ENCODE peak calls at places on chromosomes 5 and 9, in seven cellular contexts. One of them, this sample, is unnamed.

GRCh38 chr5:44390332-44390731 is 1.1 kb upstream of the FGF10 start:
- DNase-seq in GM10248: no peak
- DNase-seq in GM23338: no peak
- DNase-seq in esophagus squamous epithelium: no peak
- DNase-seq in OCI-LY7: no peak
- DNase-seq in Peyer's patch: no peak
- DNase-seq in lung: no peak
- DNase-seq in this sample: no peak

GRCh38 chr9:113309204-113309813 is 6.1 kb upstream of the RNF183 start:
- DNase-seq in GM10248: peak; percentile 62
- DNase-seq in GM23338: peak; percentile 51
- DNase-seq in esophagus squamous epithelium: no peak
- DNase-seq in OCI-LY7: peak; percentile 44
- DNase-seq in Peyer's patch: no peak
- DNase-seq in lung: no peak
- DNase-seq in this sample: peak; percentile 60

GRCh38 chr5:34586117-34586885 is 69.8 kb upstream of the RAI14 start:
- DNase-seq in GM10248: no peak
- DNase-seq in GM23338: no peak
- DNase-seq in esophagus squamous epithelium: no peak
- DNase-seq in OCI-LY7: no peak
- DNase-seq in Peyer's patch: no peak
- DNase-seq in lung: no peak
- DNase-seq in this sample: no peak

GRCh38 chr5:111183064-111183463 is 41.1 kb upstream of the CAMK4 start:
- DNase-seq in GM10248: no peak
- DNase-seq in GM23338: no peak
- DNase-seq in esophagus squamous epithelium: no peak
- DNase-seq in OCI-LY7: no peak
- DNase-seq in Peyer's patch: no peak
- DNase-seq in lung: no peak
- DNase-seq in this sample: no peak

GRCh38 chr9:134061688-134062371 is 6.0 kb downstream of the BRD3 start:
- DNase-seq in GM10248: no peak
- DNase-seq in GM23338: no peak
- DNase-seq in esophagus squamous epithelium: no peak
- DNase-seq in OCI-LY7: no peak
- DNase-seq in Peyer's patch: no peak
- DNase-seq in lung: no peak
- DNase-seq in this sample: no peak

GRCh38 chr9:21803674-21804048 is 1.2 kb downstream of the MTAP start:
- DNase-seq in GM10248: no peak
- DNase-seq in GM23338: no peak
- DNase-seq in esophagus squamous epithelium: no peak
- DNase-seq in OCI-LY7: no peak
- DNase-seq in Peyer's patch: no peak
- DNase-seq in lung: no peak
- DNase-seq in this sample: no peak

GRCh38 chr9:6884101-6884500 is 126.3 kb downstream of the KDM4C start:
- DNase-seq in GM10248: no peak
- DNase-seq in GM23338: no peak
- DNase-seq in esophagus squamous epithelium: no peak
- DNase-seq in OCI-LY7: no peak
- DNase-seq in Peyer's patch: no peak
- DNase-seq in lung: no peak
- DNase-seq in this sample: no peak

GRCh38 chr5:120644516-120644915 is 180.4 kb downstream of the PRR16 start:
- DNase-seq in GM10248: no peak
- DNase-seq in GM23338: no peak
- DNase-seq in esophagus squamous epithelium: no peak
- DNase-seq in OCI-LY7: no peak
- DNase-seq in Peyer's patch: no peak
- DNase-seq in lung: no peak
- DNase-seq in this sample: no peak

GRCh38 chr5:156695774-156696173 is 154.3 kb upstream of the PPP1R2B start:
- DNase-seq in GM10248: no peak
- DNase-seq in GM23338: no peak
- DNase-seq in esophagus squamous epithelium: no peak
- DNase-seq in OCI-LY7: no peak
- DNase-seq in Peyer's patch: no peak
- DNase-seq in lung: no peak
- DNase-seq in this sample: no peak

DNA sequence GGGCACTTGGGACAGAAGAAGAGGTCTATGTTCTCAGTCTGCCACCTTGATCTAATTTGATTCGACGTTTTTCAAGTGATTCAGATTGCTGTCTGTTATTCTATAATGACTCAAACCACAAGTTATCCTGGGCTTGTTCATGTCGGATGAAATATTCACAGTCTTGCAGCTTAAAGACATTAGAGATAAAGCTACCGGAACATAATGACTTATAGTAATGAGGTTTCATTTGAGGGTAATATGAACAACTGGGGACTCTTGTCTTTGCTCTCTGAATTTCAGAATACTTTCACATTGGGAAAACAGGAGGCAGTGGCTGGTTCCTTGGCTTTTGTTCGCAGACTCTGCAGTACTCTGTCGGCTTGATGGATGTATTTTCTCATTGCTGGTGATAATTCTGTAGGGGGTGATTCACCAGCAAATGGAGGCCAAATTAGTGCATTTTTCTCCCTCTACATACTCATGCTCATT is 154.5 kb upstream of the ANKH start:
- DNase-seq in GM10248: no peak
- DNase-seq in GM23338: no peak
- DNase-seq in esophagus squamous epithelium: no peak
- DNase-seq in OCI-LY7: no peak
- DNase-seq in Peyer's patch: no peak
- DNase-seq in lung: no peak
- DNase-seq in this sample: no peak
- TF ChIP-seq CTCF in GM10248: no peak
- TF ChIP-seq CTCF in GM23338: no peak
- TF ChIP-seq CTCF in esophagus squamous epithelium: no peak
- TF ChIP-seq CTCF in OCI-LY7: no peak
- TF ChIP-seq CTCF in Peyer's patch: no peak
- TF ChIP-seq CTCF in lung: no peak
- TF ChIP-seq CTCF in this sample: no peak

DNA sequence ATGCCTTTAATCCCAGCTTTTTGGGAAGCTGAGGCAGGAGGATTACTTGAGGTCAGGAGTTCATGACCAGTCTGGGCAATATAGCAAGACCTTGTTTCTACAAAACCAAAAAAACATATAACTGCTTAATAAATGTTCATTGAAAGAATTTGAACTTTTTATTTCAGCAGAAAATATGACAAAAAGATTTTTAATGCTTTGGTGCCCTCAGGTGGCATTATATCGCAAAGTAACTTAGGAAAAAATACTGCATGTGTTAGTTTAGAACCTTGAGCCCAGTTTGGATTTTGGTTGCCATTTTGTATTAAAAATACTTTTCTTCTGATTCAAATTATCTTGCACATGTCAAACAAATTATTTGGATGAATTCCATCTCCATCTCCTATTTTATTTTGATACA is 103.2 kb downstream of the GPBP1 start:
- DNase-seq in GM10248: no peak
- DNase-seq in GM23338: peak; percentile 42
- DNase-seq in esophagus squamous epithelium: no peak
- DNase-seq in OCI-LY7: peak; percentile 36
- DNase-seq in Peyer's patch: no peak
- DNase-seq in lung: no peak
- DNase-seq in this sample: no peak
- TF ChIP-seq CTCF in GM10248: no peak
- TF ChIP-seq CTCF in GM23338: peak; percentile 51
- TF ChIP-seq CTCF in esophagus squamous epithelium: no peak
- TF ChIP-seq CTCF in OCI-LY7: peak; percentile 77
- TF ChIP-seq CTCF in Peyer's patch: no peak
- TF ChIP-seq CTCF in lung: no peak
- TF ChIP-seq CTCF in this sample: peak; percentile 36

GRCh38 chr5:14581891-14582796 is 552 bp downstream of the OTULINL start:
- DNase-seq in GM10248: peak; percentile 57
- DNase-seq in GM23338: peak; percentile 74
- DNase-seq in esophagus squamous epithelium: no peak
- DNase-seq in OCI-LY7: peak; percentile 63
- DNase-seq in Peyer's patch: peak; percentile 69
- DNase-seq in lung: peak; percentile 70
- DNase-seq in this sample: peak; percentile 65
- TF ChIP-seq CTCF in GM10248: peak; percentile 24
- TF ChIP-seq CTCF in GM23338: no peak
- TF ChIP-seq CTCF in esophagus squamous epithelium: no peak
- TF ChIP-seq CTCF in OCI-LY7: peak; percentile 20
- TF ChIP-seq CTCF in Peyer's patch: no peak
- TF ChIP-seq CTCF in lung: no peak
- TF ChIP-seq CTCF in this sample: peak; percentile 15

DNA sequence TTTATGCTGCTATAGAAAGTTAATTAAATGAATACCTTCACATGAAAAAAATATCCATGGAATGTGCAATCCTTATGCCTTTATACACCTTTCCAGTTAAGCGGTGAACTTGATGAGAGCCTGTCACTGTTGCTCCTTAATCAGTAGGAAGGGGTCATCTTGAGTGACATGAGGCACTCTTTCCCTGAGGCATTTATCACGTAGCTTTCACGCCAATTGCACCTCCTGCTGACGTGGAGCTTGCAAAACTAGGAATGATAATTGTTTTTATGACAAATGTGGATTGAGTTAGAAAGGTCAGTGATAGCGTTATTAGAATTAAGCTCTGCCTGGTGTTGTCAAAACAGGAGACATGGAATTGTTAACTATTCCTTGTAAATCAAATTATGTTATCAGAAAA is 79.7 kb downstream of the SLF1 start:
- DNase-seq in GM10248: no peak
- DNase-seq in GM23338: peak; percentile 11
- DNase-seq in esophagus squamous epithelium: no peak
- DNase-seq in OCI-LY7: no peak
- DNase-seq in Peyer's patch: no peak
- DNase-seq in lung: no peak
- DNase-seq in this sample: no peak
- TF ChIP-seq CTCF in GM10248: no peak
- TF ChIP-seq CTCF in GM23338: peak; percentile 33
- TF ChIP-seq CTCF in esophagus squamous epithelium: no peak
- TF ChIP-seq CTCF in OCI-LY7: no peak
- TF ChIP-seq CTCF in Peyer's patch: no peak
- TF ChIP-seq CTCF in lung: no peak
- TF ChIP-seq CTCF in this sample: no peak

GRCh38 chr5:170411100-170411499 is 21.9 kb upstream of the KCNMB1 start:
- DNase-seq in GM10248: peak; percentile 40
- DNase-seq in GM23338: no peak
- DNase-seq in esophagus squamous epithelium: no peak
- DNase-seq in OCI-LY7: peak; percentile 28
- DNase-seq in Peyer's patch: no peak
- DNase-seq in lung: no peak
- DNase-seq in this sample: peak; percentile 49
- TF ChIP-seq CTCF in GM10248: peak; percentile 38
- TF ChIP-seq CTCF in GM23338: peak; percentile 37
- TF ChIP-seq CTCF in esophagus squamous epithelium: no peak
- TF ChIP-seq CTCF in OCI-LY7: peak; percentile 78
- TF ChIP-seq CTCF in Peyer's patch: no peak
- TF ChIP-seq CTCF in lung: no peak
- TF ChIP-seq CTCF in this sample: peak; percentile 56

DNA sequence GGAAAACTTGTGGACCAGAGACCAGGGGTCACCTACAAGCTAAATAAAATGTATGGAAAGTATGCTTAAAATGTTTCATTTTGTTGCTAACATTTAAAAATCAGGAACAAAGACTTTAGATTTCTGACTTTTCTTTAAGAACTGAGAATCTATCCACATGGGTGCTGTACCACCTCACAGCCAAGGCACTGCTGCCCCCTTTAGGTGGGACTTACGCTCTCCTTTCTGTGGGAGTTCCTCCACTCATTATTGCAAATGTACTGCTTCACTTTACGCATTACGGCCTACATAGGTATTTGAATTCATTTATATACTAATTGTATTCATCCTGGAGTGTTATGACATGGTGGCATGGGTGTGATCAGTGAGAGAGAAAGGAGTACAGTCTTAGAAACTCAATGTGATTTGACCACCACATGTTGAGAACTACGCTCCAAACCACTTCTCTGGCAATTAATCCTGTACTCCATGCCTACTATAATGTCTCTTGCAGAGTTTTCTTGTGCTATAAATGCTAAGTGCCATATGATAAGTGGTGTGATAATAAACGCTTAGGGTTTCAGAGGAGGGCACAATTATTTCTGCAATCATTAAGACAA is 24.7 kb upstream of the CETN3 start:
- DNase-seq in GM10248: no peak
- DNase-seq in GM23338: peak; percentile 79
- DNase-seq in esophagus squamous epithelium: no peak
- DNase-seq in OCI-LY7: peak; percentile 55
- DNase-seq in Peyer's patch: peak; percentile 22
- DNase-seq in lung: peak; percentile 53
- DNase-seq in this sample: no peak
- TF ChIP-seq CTCF in GM10248: peak; percentile 78
- TF ChIP-seq CTCF in GM23338: peak; percentile 99
- TF ChIP-seq CTCF in esophagus squamous epithelium: no peak
- TF ChIP-seq CTCF in OCI-LY7: peak; percentile 89
- TF ChIP-seq CTCF in Peyer's patch: no peak
- TF ChIP-seq CTCF in lung: peak; percentile 24
- TF ChIP-seq CTCF in this sample: peak; percentile 79

GRCh38 chr9:128409998-128410397 is 10.7 kb upstream of the CERCAM start:
- DNase-seq in GM10248: no peak
- DNase-seq in GM23338: peak; percentile 71
- DNase-seq in esophagus squamous epithelium: no peak
- DNase-seq in OCI-LY7: no peak
- DNase-seq in Peyer's patch: no peak
- DNase-seq in lung: no peak
- DNase-seq in this sample: no peak
- TF ChIP-seq CTCF in GM10248: no peak
- TF ChIP-seq CTCF in GM23338: peak; percentile 51
- TF ChIP-seq CTCF in esophagus squamous epithelium: no peak
- TF ChIP-seq CTCF in OCI-LY7: peak; percentile 40
- TF ChIP-seq CTCF in Peyer's patch: no peak
- TF ChIP-seq CTCF in lung: no peak
- TF ChIP-seq CTCF in this sample: no peak